ENCODE peak calls at places on chromosome 17, in seven cellular contexts. U, Y, X, J, T, P and H are unnamed samples.

GRCh38 chr17:40490289-40490853 is 11.1 kb downstream of the TNS4 start:
- DNase-seq in U (peak; percentile 53), Y (peak; percentile 48), X (no peak), J (no peak), T (peak; percentile 69), P (peak; percentile 82), H (peak; percentile 80)

GRCh38 chr17:63685021-63685420 is 14.9 kb downstream of the LIMD2 start:
- DNase-seq in U (no peak), Y (no peak), X (no peak), J (no peak), T (no peak), P (no peak), H (no peak)

GRCh38 chr17:68909066-68909465 is 46.1 kb downstream of the ABCA8 start:
- DNase-seq in U (peak; percentile 58), Y (no peak), X (no peak), J (no peak), T (no peak), P (peak; percentile 96), H (peak; percentile 24)

GRCh38 chr17:31053076-31053475 is 41.7 kb upstream of the NF1 start:
- DNase-seq in U (no peak), Y (no peak), X (no peak), J (no peak), T (no peak), P (no peak), H (no peak)

GRCh38 chr17:80263253-80264047 is 2.8 kb downstream of the RNF213 start:
- DNase-seq in U (peak; percentile 92), Y (no peak), X (no peak), J (peak; percentile 94), T (peak; percentile 51), P (peak; percentile 46), H (peak; percentile 97)

GRCh38 chr17:82281076-82281475 is 7.6 kb upstream of the CSNK1D start:
- DNase-seq in U (no peak), Y (no peak), X (no peak), J (no peak), T (no peak), P (no peak), H (peak; percentile 58)

GRCh38 chr17:76927577-76927976 is 59.4 kb downstream of the MGAT5B start:
- DNase-seq in U (no peak), Y (no peak), X (no peak), J (no peak), T (no peak), P (no peak), H (no peak)

GRCh38 chr17:28339431-28339830 is 3.9 kb downstream of the TNFAIP1 start:
- DNase-seq in U (no peak), Y (no peak), X (no peak), J (no peak), T (no peak), P (no peak), H (no peak)

GRCh38 chr17:63039342-63039741 is 73.3 kb downstream of the TANC2 start:
- DNase-seq in U (no peak), Y (no peak), X (no peak), J (no peak), T (no peak), P (no peak), H (no peak)

GRCh38 chr17:17590883-17591407 is 563 bp downstream of the PEMT start:
- DNase-seq in U (no peak), Y (no peak), X (no peak), J (no peak), T (no peak), P (no peak), H (no peak)

GRCh38 chr17:69473801-69474170 is 59.3 kb downstream of the MAP2K6 start:
- DNase-seq in U (no peak), Y (no peak), X (no peak), J (no peak), T (peak; percentile 4), P (no peak), H (no peak)

GRCh38 chr17:40533896-40534295 is 31.4 kb downstream of the CCR7 start:
- DNase-seq in U (peak; percentile 17), Y (no peak), X (no peak), J (no peak), T (no peak), P (peak; percentile 64), H (no peak)

GRCh38 chr17:731943-732787 is at the start of gene TLCD3A:
- DNase-seq in U (peak; percentile 77), Y (peak; percentile 86), X (no peak), J (no peak), T (peak; percentile 74), P (peak; percentile 31), H (peak; percentile 84)

GRCh38 chr17:59777033-59777432 is 69.6 kb downstream of the VMP1 start:
- DNase-seq in U (no peak), Y (no peak), X (no peak), J (no peak), T (no peak), P (no peak), H (no peak)

GRCh38 chr17:70621593-70621992 is 452.3 kb downstream of the KCNJ2 start:
- DNase-seq in U (no peak), Y (peak; percentile 2), X (no peak), J (no peak), T (no peak), P (no peak), H (no peak)

GRCh38 chr17:32954477-32954876 is 26.5 kb downstream of the TMEM98 start:
- DNase-seq in U (no peak), Y (no peak), X (no peak), J (no peak), T (no peak), P (no peak), H (peak; percentile 89)

GRCh38 chr17:70332811-70333210 is 163.5 kb downstream of the KCNJ2 start:
- DNase-seq in U (no peak), Y (no peak), X (no peak), J (no peak), T (no peak), P (no peak), H (no peak)

GRCh38 chr17:82238562-82239201 is 9.8 kb downstream of the SLC16A3 start:
- DNase-seq in U (peak; percentile 92), Y (no peak), X (no peak), J (no peak), T (no peak), P (peak; percentile 89), H (peak; percentile 90)

GRCh38 chr17:32971171-32971570 is 20.5 kb upstream of the SPACA3 start:
- DNase-seq in U (peak; percentile 64), Y (no peak), X (no peak), J (no peak), T (no peak), P (peak; percentile 89), H (no peak)

GRCh38 chr17:40025991-40026815 is 11.0 kb downstream of the CSF3 start:
- DNase-seq in U (no peak), Y (no peak), X (no peak), J (no peak), T (no peak), P (peak; percentile 76), H (no peak)

GRCh38 chr17:16568541-16569357 is at the start of gene ZNF287:
- DNase-seq in U (peak; percentile 95), Y (peak; percentile 98), X (peak; percentile 77), J (peak; percentile 98), T (peak; percentile 93), P (peak; percentile 72), H (peak; percentile 94)

GRCh38 chr17:44941712-44942331 is 5.8 kb downstream of the KIF18B start:
- DNase-seq in U (no peak), Y (no peak), X (no peak), J (no peak), T (no peak), P (no peak), H (no peak)

GRCh38 chr17:11885051-11885450 is 112.2 kb downstream of the ZNF18 start:
- DNase-seq in U (no peak), Y (peak; percentile 14), X (no peak), J (no peak), T (peak; percentile 11), P (no peak), H (no peak)

GRCh38 chr17:76631821-76632565 is 11.6 kb downstream of the ST6GALNAC1 start:
- DNase-seq in U (peak; percentile 61), Y (no peak), X (no peak), J (no peak), T (no peak), P (peak; percentile 73), H (no peak)

GRCh38 chr17:80826346-80826954 is 165.2 kb upstream of the CHMP6 start:
- DNase-seq in U (peak; percentile 22), Y (no peak), X (no peak), J (no peak), T (no peak), P (no peak), H (no peak)

GRCh38 chr17:49372428-49372827 is 10.4 kb upstream of the ZNF652 start:
- DNase-seq in U (no peak), Y (no peak), X (no peak), J (no peak), T (no peak), P (no peak), H (no peak)
- H3K36me3 ChIP-seq in U (no peaks in the 10 kb centered on the region), Y (no peaks in the 10 kb centered on the region), X (no peaks in the 10 kb centered on the region), J (no peaks in the 10 kb centered on the region), T (no peaks in the 10 kb centered on the region), P (no peaks in the 10 kb centered on the region), H (no peaks in the 10 kb centered on the region)

DNA sequence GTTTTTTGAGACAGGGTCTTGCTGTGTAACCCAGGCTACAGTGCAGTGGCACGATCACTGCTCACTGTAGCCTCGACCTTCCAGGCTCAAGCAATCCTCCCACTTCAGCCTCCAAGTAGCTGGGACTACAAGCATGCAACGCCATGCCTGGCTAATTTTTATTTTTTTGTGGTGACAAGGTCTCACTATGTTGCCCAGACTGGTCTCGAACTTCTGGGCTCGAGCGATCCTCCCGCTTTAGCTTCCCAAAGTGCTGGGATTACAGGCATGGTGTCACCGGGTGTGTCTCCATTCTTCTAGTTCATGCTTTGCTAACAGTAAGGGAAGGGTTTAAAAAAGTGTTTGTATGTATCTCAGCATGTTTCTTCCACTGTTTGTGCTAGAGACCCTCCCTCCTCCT is 101.8 kb downstream of the HIC1 start:
- DNase-seq in U (no peak), Y (no peak), X (no peak), J (no peak), T (no peak), P (no peak), H (no peak)
- H3K36me3 ChIP-seq in U (no peaks in the 10 kb centered on the region), Y (no peaks in the 10 kb centered on the region), X (no peaks in the 10 kb centered on the region), J (no peaks in the 10 kb centered on the region), T (no peaks in the 10 kb centered on the region), P (no peaks in the 10 kb centered on the region), H (no peaks in the 10 kb centered on the region)

DNA sequence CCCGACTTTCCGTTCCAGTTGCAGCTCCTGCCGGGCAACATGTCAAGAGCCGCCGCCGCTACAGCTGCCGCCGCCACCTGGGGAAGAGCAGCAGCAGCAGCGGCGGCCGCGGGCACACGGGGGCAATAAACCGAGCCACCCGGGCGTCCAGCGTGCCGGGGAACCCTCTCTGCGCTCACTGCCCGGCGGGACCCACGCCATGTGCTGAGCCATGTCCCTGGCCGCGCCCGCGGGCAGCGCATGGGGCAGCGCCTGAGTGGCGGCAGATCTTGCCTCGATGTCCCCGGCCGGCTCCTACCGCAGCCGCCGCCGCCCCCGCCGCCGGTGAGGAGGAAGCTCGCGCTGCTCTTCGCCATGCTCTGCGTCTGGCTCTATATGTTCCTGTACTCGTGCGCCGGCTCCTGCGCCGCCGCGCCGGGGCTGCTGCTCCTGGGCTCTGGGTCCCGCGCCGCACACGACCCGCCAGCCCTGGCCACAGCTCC is 439 bp downstream of the HS3ST3B1 start:
- DNase-seq in U (no peak), Y (peak; percentile 66), X (no peak), J (no peak), T (no peak), P (peak; percentile 29), H (no peak)
- H3K36me3 ChIP-seq in U (no peaks in the 10 kb centered on the region), Y (no peaks in the 10 kb centered on the region), X (no peaks in the 10 kb centered on the region), J (no peaks in the 10 kb centered on the region), T (no peaks in the 10 kb centered on the region), P (no peaks in the 10 kb centered on the region), H (no peaks in the 10 kb centered on the region)

GRCh38 chr17:78829477-78829876 is 11.1 kb downstream of the USP36 start:
- DNase-seq in U (no peak), Y (no peak), X (no peak), J (no peak), T (no peak), P (no peak), H (no peak)
- H3K36me3 ChIP-seq in U (no peaks in the 10 kb centered on the region), Y (no peaks in the 10 kb centered on the region), X (peaks cover 27% of the 10 kb centered on the region), J (peaks cover 81% of the 10 kb centered on the region), T (peaks cover 61% of the 10 kb centered on the region), P (peaks cover 39% of the 10 kb centered on the region), H (peaks cover 2% of the 10 kb centered on the region)